ENCODE peak calls at places on chromosomes 7 and 10, in five cellular contexts. J is PC-3, C is NCI-H1092 treated with DMSO at 0.1 percent for 48 hours, Z is fibroblast of pulmonary artery, M is activated T-helper 1 cell treated with Interleukin-2 at 50 U/mL for 16 hours. F is an unnamed sample.

GRCh38 chr7:22343071-22343470 is 13.9 kb downstream of the RAPGEF5 start:
- DNase-seq in Z (no peak), M (no peak), J (no peak), C (no peak), F (no peak)

GRCh38 chr7:143360788-143361551 is 1.5 kb downstream of the FAM131B start:
- DNase-seq in M (no peak), Z (no peak), J (no peak), C (peak; percentile 29), F (no peak)

GRCh38 chr7:112162161-112163020 is 43.8 kb downstream of the DOCK4 start:
- DNase-seq in M (no peak), Z (peak; percentile 92), J (peak; percentile 58), C (peak; percentile 71), F (peak; percentile 78)

GRCh38 chr7:25862993-25863726 is 288.8 kb upstream of the NFE2L3 start:
- DNase-seq in J (no peak), Z (no peak), C (no peak), M (no peak), F (no peak)

GRCh38 chr7:77550586-77550985 is 13.5 kb downstream of the PTPN12 start:
- DNase-seq in Z (peak; percentile 43), M (no peak), J (no peak), C (no peak), F (no peak)

GRCh38 chr10:133520193-133520738 is 6.9 kb upstream of the CYP2E1 start:
- DNase-seq in C (peak; percentile 27), Z (peak; percentile 41), M (peak; percentile 81), J (peak; percentile 79), F (peak; percentile 66)

GRCh38 chr7:7943951-7944350 is 24.6 kb upstream of the GLCCI1 start:
- DNase-seq in M (no peak), C (no peak), J (no peak), Z (no peak), F (no peak)

GRCh38 chr10:118568327-118568848 is 27.1 kb downstream of the PRLHR start:
- DNase-seq in C (peak; percentile 6), J (peak; percentile 73), M (no peak), Z (peak; percentile 74), F (peak; percentile 40)

GRCh38 chr7:34748244-34749039 is 90.4 kb downstream of the NPSR1 start:
- DNase-seq in M (no peak), C (peak; percentile 98), Z (peak; percentile 81), J (peak; percentile 97), F (peak; percentile 12)

GRCh38 chr7:38685851-38686250 is 54.7 kb upstream of the AMPH start:
- DNase-seq in J (no peak), Z (no peak), C (no peak), M (no peak), F (no peak)

GRCh38 chr7:27784399-27785053 is 44.6 kb downstream of the TAX1BP1 start:
- DNase-seq in M (no peak), J (peak; percentile 96), C (peak; percentile 7), Z (peak; percentile 69), F (no peak)

GRCh38 chr10:11881028-11881476 is 57.9 kb downstream of the PROSER2 start:
- DNase-seq in C (no peak), M (no peak), Z (no peak), J (no peak), F (no peak)

GRCh38 chr10:93208717-93209464 is 135.2 kb downstream of the CYP26A1 start:
- DNase-seq in J (peak; percentile 68), C (no peak), Z (peak; percentile 4), M (no peak), F (no peak)

GRCh38 chr10:110455440-110455839 is 42.3 kb upstream of the DUSP5 start:
- DNase-seq in C (no peak), Z (no peak), J (no peak), M (no peak), F (no peak)

GRCh38 chr7:31688347-31688746 is 1.3 kb downstream of the PPP1R17 start:
- DNase-seq in M (no peak), J (no peak), Z (no peak), C (no peak), F (no peak)

GRCh38 chr10:60429084-60429849 is 39.6 kb upstream of the ANK3 start:
- DNase-seq in J (no peak), Z (peak; percentile 60), M (no peak), C (no peak), F (no peak)

GRCh38 chr7:108097703-108098102 is 32.5 kb downstream of the LAMB4 start:
- DNase-seq in M (no peak), Z (peak; percentile 41), J (peak; percentile 59), C (peak; percentile 3), F (no peak)

GRCh38 chr7:104976966-104977636 is 36.9 kb upstream of the KMT2E start:
- DNase-seq in C (no peak), J (no peak), M (no peak), Z (no peak), F (no peak)

GRCh38 chr7:12567015-12567414 is 3.5 kb upstream of the SCIN start:
- DNase-seq in J (no peak), Z (no peak), C (no peak), M (no peak), F (no peak)

GRCh38 chr10:95242581-95243317 is 48.1 kb downstream of the PDLIM1 start:
- DNase-seq in C (peak; percentile 44), M (no peak), Z (peak; percentile 66), J (peak; percentile 73), F (peak; percentile 6)

GRCh38 chr10:113475381-113475807 is 77.5 kb upstream of the HABP2 start:
- DNase-seq in J (peak; percentile 85), M (no peak), Z (peak; percentile 6), C (no peak), F (no peak)

GRCh38 chr10:119383174-119383856 is 159.2 kb downstream of the RGS10 start:
- DNase-seq in M (no peak), Z (no peak), C (no peak), J (no peak), F (no peak)

GRCh38 chr7:36344618-36345017 is 45.0 kb upstream of the ANLN start:
- DNase-seq in C (no peak), M (no peak), Z (no peak), J (no peak), F (no peak)

GRCh38 chr10:78457804-78458483 is 424.3 kb downstream of the RPS24 start:
- DNase-seq in C (no peak), J (peak; percentile 100), M (no peak), Z (peak; percentile 85), F (no peak)

GRCh38 chr7:99409192-99409572 is 413 bp downstream of the BUD31 start:
- DNase-seq in C (no peak), Z (no peak), M (no peak), J (no peak), F (no peak)

GRCh38 chr7:147483634-147484292 is 1106.8 kb upstream of the C7orf33 start:
- DNase-seq in J (peak; percentile 73), M (no peak), Z (peak; percentile 5), C (no peak), F (no peak)

GRCh38 chr10:44575601-44576380 is 190.9 kb upstream of the CXCL12 start:
- DNase-seq in Z (no peak), J (no peak), M (no peak), C (no peak), F (no peak)

GRCh38 chr10:124717911-124718734 is 26.1 kb downstream of the FAM53B start:
- DNase-seq in J (no peak), M (peak; percentile 62), Z (no peak), C (no peak), F (no peak)

GRCh38 chr7:2938514-2939192 is 94.5 kb upstream of the GNA12 start:
- DNase-seq in Z (no peak), J (no peak), M (no peak), C (no peak), F (no peak)

GRCh38 chr10:84626688-84627087 is 298.3 kb downstream of the CCSER2 start:
- DNase-seq in C (no peak), J (no peak), Z (no peak), M (no peak), F (no peak)

GRCh38 chr10:101137271-101137670 is 6.2 kb downstream of the TLX1 start:
- DNase-seq in M (no peak), C (no peak), J (no peak), Z (no peak), F (no peak)

GRCh38 chr7:158957507-158957900 is 101.1 kb downstream of the DYNC2I1 start:
- DNase-seq in Z (no peak), J (peak; percentile 6), C (peak; percentile 54), M (no peak), F (no peak)

GRCh38 chr10:117997673-117998072 is 49.1 kb downstream of the RAB11FIP2 start:
- DNase-seq in M (no peak), C (no peak), Z (no peak), J (peak; percentile 29), F (no peak)

GRCh38 chr10:124588736-124589451 is 127.3 kb downstream of the LHPP start:
- DNase-seq in C (no peak), M (no peak), Z (peak; percentile 45), J (peak; percentile 8), F (no peak)

GRCh38 chr10:71666607-71667373 is 52.8 kb downstream of the C10orf105 start:
- DNase-seq in C (no peak), Z (no peak), M (no peak), J (no peak), F (no peak)